ENCODE peak calls at places on chromosomes 7 and 10, in nine cellular contexts. One of them, this sample, is unnamed.

GRCh38 chr10:95866448-95866842 is 41.3 kb upstream of the CC2D2B start:
- DNase-seq in activated CD4-positive, alpha-beta T cell treated with anti-CD3 and anti-CD28 coated beads for 24 hours: no peak
- DNase-seq in GDM1: no peak
- DNase-seq in PC-3: no peak
- DNase-seq in stimulated activated CD8-positive, alpha-beta memory T cell treated with anti-CD3 and anti-CD28 coated beads, Interleukin-12 subunit alpha, Interleukin-12 subunit beta, amount 100 ng/mL, for 4 hours: no peak
- DNase-seq in GM06990: no peak
- DNase-seq in Calu3: no peak
- DNase-seq in NCI-H446: no peak
- DNase-seq in BJ: no peak
- DNase-seq in this sample: no peak

GRCh38 chr7:697259-697615 is 29.3 kb upstream of the DNAAF5 start:
- DNase-seq in activated CD4-positive, alpha-beta T cell treated with anti-CD3 and anti-CD28 coated beads for 24 hours: no peak
- DNase-seq in GDM1: no peak
- DNase-seq in PC-3: no peak
- DNase-seq in stimulated activated CD8-positive, alpha-beta memory T cell treated with anti-CD3 and anti-CD28 coated beads, Interleukin-12 subunit alpha, Interleukin-12 subunit beta, amount 100 ng/mL, for 4 hours: no peak
- DNase-seq in GM06990: no peak
- DNase-seq in Calu3: no peak
- DNase-seq in NCI-H446: no peak
- DNase-seq in BJ: no peak
- DNase-seq in this sample: no peak

GRCh38 chr7:30984359-30985107 is 20.8 kb downstream of the GHRHR start:
- DNase-seq in activated CD4-positive, alpha-beta T cell treated with anti-CD3 and anti-CD28 coated beads for 24 hours: no peak
- DNase-seq in GDM1: no peak
- DNase-seq in PC-3: peak; percentile 69
- DNase-seq in stimulated activated CD8-positive, alpha-beta memory T cell treated with anti-CD3 and anti-CD28 coated beads, Interleukin-12 subunit alpha, Interleukin-12 subunit beta, amount 100 ng/mL, for 4 hours: no peak
- DNase-seq in GM06990: no peak
- DNase-seq in Calu3: peak; percentile 60
- DNase-seq in NCI-H446: peak; percentile 89
- DNase-seq in BJ: no peak
- DNase-seq in this sample: no peak

GRCh38 chr7:142535123-142535779 is 214.0 kb upstream of the PRSS1 start:
- DNase-seq in activated CD4-positive, alpha-beta T cell treated with anti-CD3 and anti-CD28 coated beads for 24 hours: peak; percentile 56
- DNase-seq in GDM1: peak; percentile 86
- DNase-seq in PC-3: peak; percentile 94
- DNase-seq in stimulated activated CD8-positive, alpha-beta memory T cell treated with anti-CD3 and anti-CD28 coated beads, Interleukin-12 subunit alpha, Interleukin-12 subunit beta, amount 100 ng/mL, for 4 hours: peak; percentile 28
- DNase-seq in GM06990: no peak
- DNase-seq in Calu3: peak; percentile 82
- DNase-seq in NCI-H446: peak; percentile 48
- DNase-seq in BJ: peak; percentile 42
- DNase-seq in this sample: peak; percentile 69

GRCh38 chr10:80136134-80136571 is 3.6 kb downstream of the PLAC9 start:
- DNase-seq in activated CD4-positive, alpha-beta T cell treated with anti-CD3 and anti-CD28 coated beads for 24 hours: no peak
- DNase-seq in GDM1: no peak
- DNase-seq in PC-3: peak; percentile 15
- DNase-seq in stimulated activated CD8-positive, alpha-beta memory T cell treated with anti-CD3 and anti-CD28 coated beads, Interleukin-12 subunit alpha, Interleukin-12 subunit beta, amount 100 ng/mL, for 4 hours: no peak
- DNase-seq in GM06990: no peak
- DNase-seq in Calu3: no peak
- DNase-seq in NCI-H446: peak; percentile 87
- DNase-seq in BJ: peak; percentile 66
- DNase-seq in this sample: no peak

GRCh38 chr7:151727579-151728285 is 149.2 kb downstream of the PRKAG2 start:
- DNase-seq in activated CD4-positive, alpha-beta T cell treated with anti-CD3 and anti-CD28 coated beads for 24 hours: peak; percentile 33
- DNase-seq in GDM1: peak; percentile 35
- DNase-seq in PC-3: peak; percentile 98
- DNase-seq in stimulated activated CD8-positive, alpha-beta memory T cell treated with anti-CD3 and anti-CD28 coated beads, Interleukin-12 subunit alpha, Interleukin-12 subunit beta, amount 100 ng/mL, for 4 hours: peak; percentile 24
- DNase-seq in GM06990: peak; percentile 26
- DNase-seq in Calu3: peak; percentile 88
- DNase-seq in NCI-H446: no peak
- DNase-seq in BJ: peak; percentile 92
- DNase-seq in this sample: no peak

GRCh38 chr10:16756561-16757221 is 60.5 kb downstream of the RSU1 start:
- DNase-seq in activated CD4-positive, alpha-beta T cell treated with anti-CD3 and anti-CD28 coated beads for 24 hours: no peak
- DNase-seq in GDM1: no peak
- DNase-seq in PC-3: no peak
- DNase-seq in stimulated activated CD8-positive, alpha-beta memory T cell treated with anti-CD3 and anti-CD28 coated beads, Interleukin-12 subunit alpha, Interleukin-12 subunit beta, amount 100 ng/mL, for 4 hours: no peak
- DNase-seq in GM06990: no peak
- DNase-seq in Calu3: no peak
- DNase-seq in NCI-H446: no peak
- DNase-seq in BJ: no peak
- DNase-seq in this sample: no peak

GRCh38 chr7:41567350-41568114 is 135.4 kb downstream of the INHBA start:
- DNase-seq in activated CD4-positive, alpha-beta T cell treated with anti-CD3 and anti-CD28 coated beads for 24 hours: no peak
- DNase-seq in GDM1: peak; percentile 39
- DNase-seq in PC-3: peak; percentile 30
- DNase-seq in stimulated activated CD8-positive, alpha-beta memory T cell treated with anti-CD3 and anti-CD28 coated beads, Interleukin-12 subunit alpha, Interleukin-12 subunit beta, amount 100 ng/mL, for 4 hours: no peak
- DNase-seq in GM06990: no peak
- DNase-seq in Calu3: no peak
- DNase-seq in NCI-H446: no peak
- DNase-seq in BJ: no peak
- DNase-seq in this sample: no peak

GRCh38 chr7:1123721-1124120 is 35.8 kb downstream of the GPER1 start:
- DNase-seq in activated CD4-positive, alpha-beta T cell treated with anti-CD3 and anti-CD28 coated beads for 24 hours: no peak
- DNase-seq in GDM1: no peak
- DNase-seq in PC-3: no peak
- DNase-seq in stimulated activated CD8-positive, alpha-beta memory T cell treated with anti-CD3 and anti-CD28 coated beads, Interleukin-12 subunit alpha, Interleukin-12 subunit beta, amount 100 ng/mL, for 4 hours: no peak
- DNase-seq in GM06990: no peak
- DNase-seq in Calu3: no peak
- DNase-seq in NCI-H446: no peak
- DNase-seq in BJ: no peak
- DNase-seq in this sample: no peak

GRCh38 chr10:43090188-43090587 is 13.3 kb downstream of the RET start:
- DNase-seq in activated CD4-positive, alpha-beta T cell treated with anti-CD3 and anti-CD28 coated beads for 24 hours: no peak
- DNase-seq in GDM1: no peak
- DNase-seq in PC-3: no peak
- DNase-seq in stimulated activated CD8-positive, alpha-beta memory T cell treated with anti-CD3 and anti-CD28 coated beads, Interleukin-12 subunit alpha, Interleukin-12 subunit beta, amount 100 ng/mL, for 4 hours: no peak
- DNase-seq in GM06990: no peak
- DNase-seq in Calu3: no peak
- DNase-seq in NCI-H446: no peak
- DNase-seq in BJ: no peak
- DNase-seq in this sample: no peak

GRCh38 chr7:33981221-33981620 is 75.9 kb downstream of the BMPER start:
- DNase-seq in activated CD4-positive, alpha-beta T cell treated with anti-CD3 and anti-CD28 coated beads for 24 hours: no peak
- DNase-seq in GDM1: no peak
- DNase-seq in PC-3: no peak
- DNase-seq in stimulated activated CD8-positive, alpha-beta memory T cell treated with anti-CD3 and anti-CD28 coated beads, Interleukin-12 subunit alpha, Interleukin-12 subunit beta, amount 100 ng/mL, for 4 hours: no peak
- DNase-seq in GM06990: no peak
- DNase-seq in Calu3: no peak
- DNase-seq in NCI-H446: no peak
- DNase-seq in BJ: no peak
- DNase-seq in this sample: no peak

GRCh38 chr10:59340279-59340678 is 22.1 kb downstream of the FAM13C start:
- DNase-seq in activated CD4-positive, alpha-beta T cell treated with anti-CD3 and anti-CD28 coated beads for 24 hours: no peak
- DNase-seq in GDM1: no peak
- DNase-seq in PC-3: no peak
- DNase-seq in stimulated activated CD8-positive, alpha-beta memory T cell treated with anti-CD3 and anti-CD28 coated beads, Interleukin-12 subunit alpha, Interleukin-12 subunit beta, amount 100 ng/mL, for 4 hours: no peak
- DNase-seq in GM06990: no peak
- DNase-seq in Calu3: no peak
- DNase-seq in NCI-H446: peak; percentile 13
- DNase-seq in BJ: no peak
- DNase-seq in this sample: no peak

This sample was measured in NCI-H1930.